ENCODE peak calls at places on chromosomes 13 and 19, in ten cellular contexts. L is uterus; M is tibial artery; A is thoracic aorta; R is ovary; F is CD8-positive, alpha-beta T cell; C is body of pancreas; W is fibroblast of lung; Q is tibial nerve; K is neural progenitor cell. S is an unnamed sample.

GRCh38 chr19:38371081-38371480 is 3.3 kb upstream of the PSMD8 start:
- DNase-seq in L (no peak), M (no peak), A (no peak), R (no peak), F (no peak), C (no peak), W (no peak), Q (no peak), K (no peak), S (no peak)

GRCh38 chr13:105915451-105915850 is 620.0 kb downstream of the EFNB2 start:
- DNase-seq in L (no peak), M (no peak), A (no peak), R (no peak), F (no peak), C (no peak), W (no peak), Q (no peak), K (no peak), S (no peak)

GRCh38 chr13:80979035-80979641 is 638.2 kb upstream of the SPRY2 start:
- DNase-seq in L (no peak), M (peak; percentile 23), A (no peak), R (no peak), F (no peak), C (peak; percentile 57), W (peak; percentile 87), Q (peak; percentile 18), K (peak; percentile 74), S (peak; percentile 50)

GRCh38 chr13:40328091-40328490 is 338.4 kb downstream of the FOXO1 start:
- DNase-seq in L (no peak), M (no peak), A (no peak), R (no peak), F (no peak), C (no peak), W (no peak), Q (no peak), K (no peak), S (no peak)

GRCh38 chr13:66036024-66036614 is 1194.0 kb downstream of the PCDH9 start:
- DNase-seq in L (no peak), M (no peak), A (no peak), R (no peak), F (no peak), C (no peak), W (no peak), Q (no peak), K (peak; percentile 62), S (no peak)

GRCh38 chr13:98677398-98677797 is 75.1 kb downstream of the SLC15A1 start:
- DNase-seq in L (no peak), M (no peak), A (no peak), R (no peak), F (no peak), C (no peak), W (peak; percentile 19), Q (no peak), K (no peak), S (no peak)

GRCh38 chr19:35039881-35040456 is 1.6 kb upstream of the HPN start:
- DNase-seq in L (no peak), M (no peak), A (no peak), R (peak; percentile 45), F (no peak), C (no peak), W (no peak), Q (no peak), K (no peak), S (no peak)

GRCh38 chr19:38361633-38362075 is 12.7 kb upstream of the PSMD8 start:
- DNase-seq in L (peak; percentile 57), M (peak; percentile 61), A (no peak), R (peak; percentile 61), F (peak; percentile 37), C (peak; percentile 83), W (peak; percentile 61), Q (peak; percentile 19), K (peak; percentile 97), S (peak; percentile 71)

GRCh38 chr13:29923554-29924481 is 73.4 kb upstream of the UBL3 start:
- DNase-seq in L (peak; percentile 82), M (peak; percentile 89), A (peak; percentile 89), R (peak; percentile 65), F (peak; percentile 30), C (peak; percentile 97), W (peak; percentile 97), Q (peak; percentile 58), K (peak; percentile 58), S (no peak)

GRCh38 chr13:46119883-46120614 is 15.2 kb upstream of the CPB2 start:
- DNase-seq in L (peak; percentile 25), M (no peak), A (no peak), R (no peak), F (no peak), C (peak; percentile 33), W (peak; percentile 31), Q (no peak), K (no peak), S (no peak)

GRCh38 chr19:8028951-8029491 is 23.5 kb upstream of the CCL25 start:
- DNase-seq in L (no peak), M (no peak), A (no peak), R (no peak), F (no peak), C (no peak), W (no peak), Q (no peak), K (peak; percentile 98), S (no peak)

GRCh38 chr13:24671367-24672117 is 8.7 kb upstream of the ATP12A start:
- DNase-seq in L (peak; percentile 55), M (peak; percentile 72), A (no peak), R (no peak), F (no peak), C (peak; percentile 42), W (peak; percentile 75), Q (peak; percentile 50), K (peak; percentile 69), S (no peak)

GRCh38 chr19:36805364-36805763 is 32.8 kb upstream of the ZNF850 start:
- DNase-seq in L (no peak), M (no peak), A (no peak), R (no peak), F (no peak), C (no peak), W (no peak), Q (no peak), K (no peak), S (no peak)

GRCh38 chr13:93259527-93260080 is 33.0 kb downstream of the GPC6 start:
- DNase-seq in L (no peak), M (no peak), A (no peak), R (no peak), F (no peak), C (no peak), W (no peak), Q (no peak), K (no peak), S (no peak)

GRCh38 chr13:112892759-112893569 is 76.0 kb upstream of the MCF2L start:
- DNase-seq in L (no peak), M (no peak), A (no peak), R (peak; percentile 16), F (no peak), C (peak; percentile 75), W (no peak), Q (no peak), K (peak; percentile 46), S (no peak)

GRCh38 chr13:112894673-112895481 is 74.1 kb upstream of the MCF2L start:
- DNase-seq in L (no peak), M (no peak), A (no peak), R (peak; percentile 17), F (no peak), C (no peak), W (no peak), Q (no peak), K (peak; percentile 73), S (no peak)

GRCh38 chr13:112893570-112894422 is 75.2 kb upstream of the MCF2L start:
- DNase-seq in L (no peak), M (no peak), A (no peak), R (peak; percentile 53), F (no peak), C (peak; percentile 73), W (peak; percentile 23), Q (no peak), K (peak; percentile 92), S (no peak)

GRCh38 chr13:112895521-112896465 is 73.2 kb upstream of the MCF2L start:
- DNase-seq in L (no peak), M (no peak), A (no peak), R (no peak), F (no peak), C (no peak), W (no peak), Q (no peak), K (no peak), S (no peak)

GRCh38 chr13:112894423-112894672 is 74.7 kb upstream of the MCF2L start:
- DNase-seq in L (no peak), M (no peak), A (no peak), R (peak; percentile 30), F (no peak), C (no peak), W (no peak), Q (no peak), K (no peak), S (no peak)
- H3K4me3 ChIP-seq in L (no peak overlapping the region), M (peak overlapping the region; percentile 31), A (peak overlapping the region; percentile 67), R (peak overlapping the region; percentile 21), F (peak overlapping the region; percentile 27), C (peak overlapping the region; percentile 22), W (no peak overlapping the region), Q (peak overlapping the region; percentile 32), K (peak overlapping the region; percentile 96), S (peak overlapping the region; percentile 53)

DNA sequence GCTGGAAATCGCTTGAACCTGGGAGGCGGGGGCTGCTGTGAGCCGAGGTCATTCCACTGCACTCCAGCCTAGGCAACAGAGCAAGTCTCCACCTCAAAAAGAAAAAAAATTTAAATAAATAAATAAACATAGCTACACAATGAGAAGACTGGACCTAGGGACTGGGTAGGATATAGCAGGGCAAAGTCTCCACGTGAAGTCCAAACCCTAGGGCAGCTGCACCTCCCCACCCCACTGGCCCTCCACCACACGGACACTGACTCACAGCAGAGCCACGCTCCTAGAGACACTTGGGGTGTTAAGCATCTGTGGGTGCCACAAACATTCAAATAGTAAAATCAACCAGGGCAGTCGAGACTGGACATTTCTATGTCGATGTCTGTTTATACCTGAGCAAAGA is 7.1 kb downstream of the LATS2 start:
- DNase-seq in L (no peak), M (peak; percentile 9), A (no peak), R (no peak), F (no peak), C (no peak), W (no peak), Q (no peak), K (no peak), S (no peak)
- H3K27ac ChIP-seq in L (peak overlapping the region; percentile 65), M (peak overlapping the region; percentile 33), A (no peak overlapping the region), R (no peak overlapping the region), F (no peak overlapping the region), C (no peak overlapping the region), W (peak overlapping the region; percentile 40), Q (peak overlapping the region; percentile 26), K (no peak overlapping the region), S (no peak overlapping the region)

GRCh38 chr19:2096543-2097329 is at the start of gene IZUMO4:
- DNase-seq in L (peak; percentile 100), M (peak; percentile 97), A (peak; percentile 95), R (peak; percentile 100), F (peak; percentile 100), C (peak; percentile 98), W (peak; percentile 98), Q (peak; percentile 98), K (peak; percentile 99), S (peak; percentile 99)
- TF ChIP-seq CTCF in L (peak; percentile 45), M (peak; percentile 44), A (peak; percentile 54), R (peak; percentile 45), F (peak; percentile 49), C (peak; percentile 22), W (peak; percentile 40), Q (peak; percentile 55), K (peak; percentile 53), S (peak; percentile 35)

DNA sequence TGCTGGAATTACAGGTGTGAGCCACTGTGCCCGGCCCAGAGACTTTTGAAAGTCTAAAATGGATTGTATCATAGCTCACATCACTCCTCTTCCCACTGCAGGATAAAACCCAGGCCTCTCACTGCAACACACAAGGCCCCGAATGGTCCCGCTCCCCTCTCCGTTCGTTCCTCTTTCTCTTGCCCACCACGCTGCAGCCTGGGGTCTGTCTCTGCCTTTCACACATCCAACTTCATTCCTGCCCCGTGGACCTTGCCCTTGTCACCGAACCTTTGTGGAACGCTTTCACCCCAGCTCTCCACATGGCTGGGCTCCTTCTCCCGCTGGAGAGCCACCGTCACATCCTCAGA is 42.6 kb downstream of the NFIC start:
- DNase-seq in L (no peak), M (no peak), A (no peak), R (no peak), F (no peak), C (no peak), W (no peak), Q (no peak), K (no peak), S (no peak)
- H3K4me3 ChIP-seq in L (no peak overlapping the region), M (no peak overlapping the region), A (no peak overlapping the region), R (no peak overlapping the region), F (no peak overlapping the region), C (no peak overlapping the region), W (no peak overlapping the region), Q (no peak overlapping the region), K (no peak overlapping the region), S (no peak overlapping the region)

S was measured in dorsolateral prefrontal cortex.